ENCODE peak calls at places on chromosome 14, in eight cellular contexts. E, Q, M, S, J, L, U and X are unnamed samples.

GRCh38 chr14:26255213-26255612 is 342.6 kb downstream of the NOVA1 start:
- DNase-seq in J (no peak), M (peak; percentile 1), U (no peak), L (no peak), Q (no peak), S (no peak), E (no peak), X (no peak)

GRCh38 chr14:51616724-51617409 is 34.8 kb upstream of the FRMD6 start:
- DNase-seq in S (peak; percentile 80), Q (no peak), M (peak; percentile 81), J (no peak), L (no peak), U (peak; percentile 78), E (peak; percentile 38), X (no peak)

GRCh38 chr14:44564908-44565307 is 57.8 kb upstream of the FSCB start:
- DNase-seq in Q (no peak), U (peak; percentile 10), M (no peak), L (no peak), J (no peak), S (peak; percentile 23), E (no peak), X (no peak)

GRCh38 chr14:99268776-99269510 is 3.1 kb downstream of the BCL11B start:
- DNase-seq in S (no peak), Q (peak; percentile 81), E (no peak), U (no peak), J (no peak), L (no peak), M (no peak), X (no peak)

GRCh38 chr14:100080206-100080605 is 15.0 kb downstream of the EVL start:
- DNase-seq in E (no peak), J (no peak), U (no peak), M (no peak), S (no peak), L (peak; percentile 62), Q (no peak), X (no peak)

GRCh38 chr14:57058319-57058718 is 210.4 kb downstream of the EXOC5 start:
- DNase-seq in J (no peak), U (no peak), S (no peak), E (no peak), M (no peak), L (no peak), Q (no peak), X (no peak)

GRCh38 chr14:76080471-76080870 is 71.3 kb upstream of the GPATCH2L start:
- DNase-seq in U (no peak), L (no peak), M (no peak), Q (no peak), S (no peak), E (no peak), J (no peak), X (no peak)

GRCh38 chr14:85088231-85088630 is 441.7 kb upstream of the FLRT2 start:
- DNase-seq in E (no peak), M (peak; percentile 9), U (no peak), J (no peak), S (peak; percentile 89), L (no peak), Q (no peak), X (no peak)

GRCh38 chr14:93234798-93235197 is 27.7 kb downstream of the UBR7 start:
- DNase-seq in U (no peak), J (no peak), S (peak; percentile 79), E (no peak), Q (no peak), L (no peak), M (peak; percentile 77), X (no peak)

GRCh38 chr14:89748004-89748403 is 206.5 kb downstream of the EFCAB11 start:
- DNase-seq in S (peak; percentile 25), E (no peak), J (no peak), L (no peak), Q (no peak), M (no peak), U (peak; percentile 30), X (no peak)

GRCh38 chr14:59422069-59422881 is 42.9 kb downstream of the GPR135 start:
- DNase-seq in Q (no peak), J (no peak), E (no peak), U (no peak), L (no peak), S (no peak), M (no peak), X (no peak)

GRCh38 chr14:59427653-59428578 is 37.3 kb downstream of the GPR135 start:
- DNase-seq in S (no peak), M (no peak), U (no peak), E (no peak), L (no peak), J (peak; percentile 31), Q (no peak), X (no peak)

GRCh38 chr14:59424707-59425106 is 40.5 kb downstream of the GPR135 start:
- DNase-seq in L (no peak), E (no peak), M (no peak), J (no peak), Q (no peak), S (no peak), U (no peak), X (no peak)

GRCh38 chr14:59428581-59429012 is 36.6 kb downstream of the GPR135 start:
- DNase-seq in U (peak; percentile 32), L (no peak), Q (no peak), E (no peak), S (peak; percentile 33), M (peak; percentile 18), J (no peak), X (no peak)

GRCh38 chr14:59425322-59425945 is 39.7 kb downstream of the GPR135 start:
- DNase-seq in E (no peak), Q (no peak), M (no peak), S (no peak), L (no peak), J (no peak), U (peak; percentile 8), X (no peak)
- TF ChIP-seq CTCF in E (no peak), Q (no peak), M (no peak), S (peak; percentile 22), L (no peak), J (no peak), U (peak; percentile 31), X (no peak)

GRCh38 chr14:65552724-65553123 is 140.2 kb downstream of the FUT8 start:
- DNase-seq in M (no peak), E (no peak), Q (no peak), L (no peak), S (no peak), J (no peak), U (no peak), X (no peak)

GRCh38 chr14:65555358-65555757 is 142.8 kb downstream of the FUT8 start:
- DNase-seq in J (no peak), S (no peak), E (no peak), L (no peak), Q (no peak), U (no peak), M (no peak), X (no peak)

GRCh38 chr14:65560340-65561027 is 148.0 kb downstream of the FUT8 start:
- DNase-seq in U (no peak), L (no peak), Q (no peak), E (no peak), M (no peak), J (no peak), S (no peak), X (no peak)

GRCh38 chr14:65558363-65558762 is 145.8 kb downstream of the FUT8 start:
- DNase-seq in M (no peak), J (no peak), L (no peak), Q (no peak), U (no peak), S (no peak), E (no peak), X (no peak)
- TF ChIP-seq CTCF in M (no peak), J (no peak), L (no peak), Q (no peak), U (no peak), S (no peak), E (no peak), X (no peak)

DNA sequence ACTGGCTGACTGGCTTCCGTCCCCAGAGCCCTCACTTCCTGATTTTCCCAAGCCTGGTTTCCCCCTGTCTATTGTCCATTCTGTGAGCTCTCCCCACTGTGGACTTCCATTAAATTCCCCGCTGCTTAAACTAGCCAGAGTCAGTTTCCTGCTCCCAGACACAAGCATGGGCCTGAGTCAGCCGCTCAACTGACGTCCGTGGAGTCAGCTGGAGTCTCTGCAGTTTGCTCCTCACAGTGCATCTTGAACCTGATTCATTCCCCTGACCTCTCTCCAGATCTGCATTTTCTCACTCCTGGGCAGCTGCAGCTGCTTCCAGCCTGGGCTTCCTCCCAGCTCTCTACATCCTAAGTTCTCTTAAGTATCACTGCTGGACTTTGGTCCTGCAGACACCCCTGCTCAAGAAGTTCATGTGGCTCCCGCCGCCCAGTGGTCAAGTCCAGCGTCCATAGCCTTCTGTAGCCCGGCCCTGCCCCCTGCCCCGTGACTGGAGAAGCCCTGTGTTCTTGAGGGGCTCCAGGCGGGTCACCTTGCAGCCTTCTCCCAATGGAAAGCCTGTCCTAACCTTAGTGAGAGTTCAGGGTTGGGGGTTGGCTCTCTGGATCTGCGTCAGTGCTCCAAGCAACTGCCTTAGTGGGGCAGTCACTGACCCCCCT is 20.0 kb downstream of the NFKBIA start:
- DNase-seq in U (peak; percentile 91), E (no peak), J (peak; percentile 81), L (no peak), Q (no peak), S (no peak), M (no peak), X (no peak)
- TF ChIP-seq CTCF in U (peak; percentile 4), E (no peak), J (no peak), L (no peak), Q (no peak), S (no peak), M (no peak), X (no peak)

DNA sequence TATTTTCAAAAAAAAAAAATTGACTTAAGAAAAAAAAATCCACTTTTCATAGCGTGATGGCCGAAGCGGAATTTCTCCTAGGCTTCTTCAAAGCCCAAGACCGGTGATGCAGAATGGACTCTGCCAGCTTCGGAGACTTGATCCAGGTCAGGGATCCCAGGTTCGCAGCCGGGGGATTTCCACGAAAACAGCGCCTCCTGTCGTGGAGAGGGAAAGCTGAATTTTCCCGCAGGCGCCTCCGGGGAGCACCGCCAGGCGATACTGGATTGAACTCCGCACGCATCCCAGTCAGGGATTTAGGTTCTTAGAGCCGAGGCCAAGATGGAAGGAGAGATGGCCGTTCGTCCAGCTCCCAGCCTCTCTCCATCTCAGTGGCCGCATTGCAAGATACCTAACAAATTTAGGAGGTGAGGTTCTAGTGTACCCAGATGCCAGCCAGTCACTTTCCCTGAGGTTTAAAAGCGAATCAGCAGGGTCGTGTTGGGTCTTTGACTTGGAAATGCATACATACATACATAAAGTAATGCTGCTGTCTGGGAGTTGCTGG is 2.2 kb downstream of the TTC6 start:
- DNase-seq in Q (no peak), E (no peak), L (no peak), J (no peak), U (no peak), S (no peak), M (no peak), X (no peak)
- TF ChIP-seq CTCF in Q (no peak), E (no peak), L (peak; percentile 47), J (no peak), U (peak; percentile 49), S (peak; percentile 39), M (no peak), X (no peak)

DNA sequence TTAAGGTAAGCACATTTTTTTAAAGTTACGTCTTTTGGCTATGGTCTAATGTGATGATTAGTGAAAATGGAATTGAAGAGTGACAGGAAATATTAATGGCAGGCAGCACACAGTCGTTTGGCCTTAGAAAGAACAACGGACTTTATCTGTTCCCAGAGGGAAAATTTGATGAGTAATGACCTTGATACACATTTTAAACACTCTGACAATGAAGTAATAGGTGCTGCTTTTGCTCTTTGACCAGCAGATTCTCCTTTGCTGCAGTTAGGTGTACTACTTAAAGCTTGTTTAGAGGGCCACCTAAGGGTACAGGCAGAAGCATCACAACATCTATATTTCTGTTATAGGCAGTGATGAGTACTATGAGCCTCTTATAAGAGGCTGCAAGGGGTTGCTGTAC is 27.1 kb upstream of the RNU6-8 start:
- DNase-seq in Q (no peak), E (no peak), M (peak; percentile 72), U (no peak), S (peak; percentile 79), L (no peak), J (no peak), X (no peak)
- TF ChIP-seq CTCF in Q (no peak), E (no peak), M (no peak), U (no peak), S (no peak), L (no peak), J (no peak), X (no peak)